ENCODE peak calls at places on chromosomes 4 and X, in four cellular contexts. G, L, O and X are unnamed samples.

GRCh38 chr4:2263701-2264321 is 1.9 kb upstream of the MXD4 start:
- DNase-seq in G (no peak), L (no peak), O (peak), X (no peak)

GRCh38 chrX:125205918-125206665 is 113.6 kb upstream of the TEX13C start:
- DNase-seq in G (peak), L (no peak), O (peak), X (peak)

GRCh38 chrX:149512225-149512885 is 7.2 kb upstream of the IDS start:
- DNase-seq in G (peak), L (peak), O (peak), X (peak)

GRCh38 chrX:2894885-2895292 is 34.2 kb downstream of the ARSD start:
- DNase-seq in G (no peak), L (no peak), O (no peak), X (peak)

GRCh38 chr4:54234497-54235205 is 5.6 kb downstream of the PDGFRA start:
- DNase-seq in G (peak), L (no peak), O (no peak), X (peak)

GRCh38 chr4:81421346-81422218 is 50.1 kb downstream of the RASGEF1B start:
- DNase-seq in G (peak), L (no peak), O (peak), X (no peak)

GRCh38 chrX:37491686-37492085 is 79.8 kb upstream of the LANCL3 start:
- DNase-seq in G (no peak), L (no peak), O (no peak), X (no peak)

GRCh38 chr4:60683357-60683756 is 516.8 kb upstream of the ADGRL3 start:
- DNase-seq in G (no peak), L (no peak), O (no peak), X (no peak)

GRCh38 chrX:110384490-110384889 is 25.8 kb downstream of the RTL9 start:
- DNase-seq in G (peak), L (no peak), O (no peak), X (no peak)

GRCh38 chrX:2320089-2320488 is 180.7 kb downstream of the DHRSX start:
- DNase-seq in G (no peak), L (no peak), O (no peak), X (no peak)

GRCh38 chr4:128338634-128339355 is 51.2 kb upstream of the PGRMC2 start:
- DNase-seq in G (no peak), L (no peak), O (no peak), X (no peak)

GRCh38 chr4:21652508-21653108 is 296.0 kb downstream of the KCNIP4 start:
- DNase-seq in G (no peak), L (no peak), O (no peak), X (peak)

GRCh38 chr4:129355529-129355928 is 259.6 kb downstream of the C4orf33 start:
- DNase-seq in G (peak), L (no peak), O (no peak), X (no peak)

GRCh38 chrX:108224727-108225455 is 133.3 kb downstream of the ATG4A start:
- DNase-seq in G (peak), L (no peak), O (peak), X (peak)

GRCh38 chr4:161252520-161253141 is 911.2 kb downstream of the FSTL5 start:
- DNase-seq in G (peak), L (no peak), O (peak), X (peak)

GRCh38 chr4:114839986-114840385 is 241.4 kb downstream of the UGT8 start:
- DNase-seq in G (no peak), L (no peak), O (no peak), X (no peak)

GRCh38 chr4:82421796-82422560 is 8.3 kb downstream of the HNRNPDL start:
- DNase-seq in G (no peak), L (no peak), O (peak), X (no peak)

GRCh38 chrX:39826813-39827543 is 270.8 kb downstream of the BCOR start:
- DNase-seq in G (no peak), L (no peak), O (peak), X (no peak)

GRCh38 chrX:69312141-69312670 is 147.0 kb upstream of the PJA1 start:
- DNase-seq in G (no peak), L (no peak), O (no peak), X (peak)

GRCh38 chrX:154056739-154057367 is 37.2 kb upstream of the IRAK1 start:
- DNase-seq in G (no peak), L (no peak), O (no peak), X (no peak)

GRCh38 chr4:183906736-183907651 is 1.9 kb downstream of the STOX2 start:
- DNase-seq in G (peak), L (no peak), O (no peak), X (peak)

GRCh38 chr4:38867478-38868054 is at the start of gene FAM114A1:
- DNase-seq in G (peak), L (peak), O (peak), X (peak)

GRCh38 chr4:98794565-98795205 is 134.2 kb downstream of the EIF4E start:
- DNase-seq in G (peak), L (no peak), O (peak), X (peak)

GRCh38 chrX:100654256-100654655 is 10.3 kb downstream of the SRPX2 start:
- DNase-seq in G (peak), L (no peak), O (peak), X (peak)

GRCh38 chr4:37320518-37321235 is 76.1 kb downstream of the NWD2 start:
- DNase-seq in G (no peak), L (no peak), O (no peak), X (no peak)